ENCODE peak calls at places on chromosomes 3 and 15, in six cellular contexts. K is activated T-helper 9 cell treated with anti-CD3 and anti-CD28 coated beads, Interleukin-2, amount 50 U/mL, for 16 hours; T is NCI-H1092; L is lung; R is Kasumi-1; M is RWPE2. X is an unnamed sample.

GRCh38 chr15:84747423-84748273 is 744 bp upstream of the ZNF592 start:
- DNase-seq in K (peak; percentile 53), T (peak; percentile 45), L (peak; percentile 80), R (peak; percentile 71), M (peak; percentile 84), X (peak; percentile 83)

GRCh38 chr3:127277591-127277990 is 10.3 kb downstream of the PRR20G start:
- DNase-seq in K (no peak), T (no peak), L (no peak), R (no peak), M (no peak), X (peak; percentile 16)

GRCh38 chr15:85564686-85565085 is 184.3 kb downstream of the AKAP13 start:
- DNase-seq in K (no peak), T (no peak), L (no peak), R (no peak), M (no peak), X (no peak)

GRCh38 chr15:89396723-89397652 is 62.4 kb upstream of the POLG start:
- DNase-seq in K (no peak), T (no peak), L (no peak), R (no peak), M (no peak), X (no peak)

GRCh38 chr3:58531555-58531954 is 5.4 kb downstream of the ACOX2 start:
- DNase-seq in K (no peak), T (no peak), L (no peak), R (no peak), M (no peak), X (peak; percentile 21)

GRCh38 chr15:89662893-89663673 is 7.8 kb upstream of the KIF7 start:
- DNase-seq in K (no peak), T (no peak), L (peak; percentile 36), R (no peak), M (peak; percentile 92), X (peak; percentile 90)

GRCh38 chr3:150798122-150798618 is 35.2 kb upstream of the SIAH2 start:
- DNase-seq in K (no peak), T (no peak), L (no peak), R (no peak), M (no peak), X (no peak)

GRCh38 chr3:27186013-27186412 is 183.2 kb downstream of the NEK10 start:
- DNase-seq in K (no peak), T (no peak), L (no peak), R (no peak), M (no peak), X (no peak)

GRCh38 chr3:124117486-124117885 is 125.6 kb upstream of the ROPN1 start:
- DNase-seq in K (no peak), T (no peak), L (no peak), R (no peak), M (no peak), X (peak; percentile 63)

GRCh38 chr3:67090472-67090871 is 92.4 kb downstream of the KBTBD8 start:
- DNase-seq in K (no peak), T (no peak), L (no peak), R (no peak), M (no peak), X (no peak)

GRCh38 chr3:39101022-39101689 is 6.3 kb downstream of the GORASP1 start:
- DNase-seq in K (no peak), T (no peak), L (no peak), R (peak; percentile 67), M (no peak), X (no peak)

GRCh38 chr15:41955807-41956525 is 16.4 kb downstream of the EHD4 start:
- DNase-seq in K (no peak), T (no peak), L (no peak), R (no peak), M (no peak), X (peak; percentile 50)

GRCh38 chr3:107367353-107367752 is 9.9 kb upstream of the CCDC54 start:
- DNase-seq in K (no peak), T (no peak), L (no peak), R (no peak), M (no peak), X (no peak)

GRCh38 chr15:78977591-78978347 is 32.9 kb upstream of the CTSH start:
- DNase-seq in K (no peak), T (no peak), L (no peak), R (no peak), M (no peak), X (no peak)

GRCh38 chr15:59420986-59421618 is 16.9 kb upstream of the FAM81A start:
- DNase-seq in K (no peak), T (no peak), L (no peak), R (peak; percentile 39), M (no peak), X (no peak)

GRCh38 chr15:64430000-64430735 is 30.2 kb upstream of the ZNF609 start:
- DNase-seq in K (no peak), T (peak; percentile 44), L (peak; percentile 32), R (peak; percentile 83), M (no peak), X (no peak)

GRCh38 chr15:40357723-40358491 is at the start of gene DISP2:
- DNase-seq in K (peak; percentile 78), T (peak; percentile 65), L (peak; percentile 86), R (peak; percentile 31), M (peak; percentile 86), X (peak; percentile 76)

GRCh38 chr3:10206166-10206511 is 41.4 kb downstream of the IRAK2 start:
- DNase-seq in K (no peak), T (no peak), L (no peak), R (no peak), M (no peak), X (no peak)

GRCh38 chr15:70035719-70036077 is 62.0 kb downstream of the TLE3 start:
- DNase-seq in K (no peak), T (no peak), L (no peak), R (no peak), M (no peak), X (no peak)

GRCh38 chr15:25368855-25369254 is 70.0 kb downstream of the UBE3A start:
- DNase-seq in K (no peak), T (no peak), L (no peak), R (no peak), M (no peak), X (no peak)

GRCh38 chr15:40358492-40359353 is 704 bp downstream of the DISP2 start:
- DNase-seq in K (no peak), T (no peak), L (no peak), R (no peak), M (peak; percentile 80), X (no peak)

GRCh38 chr3:128584412-128585020 is 66.1 kb downstream of the RPN1 start:
- DNase-seq in K (no peak), T (peak; percentile 72), L (peak; percentile 64), R (peak; percentile 78), M (peak; percentile 83), X (peak; percentile 63)

GRCh38 chr3:13235079-13235478 is 161.8 kb upstream of the IQSEC1 start:
- DNase-seq in K (no peak), T (no peak), L (no peak), R (no peak), M (no peak), X (no peak)

GRCh38 chr3:160394009-160394392 is 5.0 kb downstream of the IFT80 start:
- DNase-seq in K (no peak), T (no peak), L (no peak), R (no peak), M (no peak), X (no peak)

GRCh38 chr15:91555307-91555706 is 298.2 kb upstream of the SLCO3A1 start:
- DNase-seq in K (no peak), T (no peak), L (no peak), R (no peak), M (no peak), X (no peak)

GRCh38 chr3:24299236-24299635 is 195.4 kb downstream of the THRB start:
- DNase-seq in K (no peak), T (no peak), L (no peak), R (no peak), M (no peak), X (no peak)

GRCh38 chr15:77959094-77959879 is 118.2 kb downstream of the TBC1D2B start:
- DNase-seq in K (peak; percentile 65), T (peak; percentile 9), L (peak; percentile 84), R (peak; percentile 57), M (peak; percentile 86), X (peak; percentile 83)

GRCh38 chr3:111715911-111716523 is 120.9 kb upstream of the ZBED2 start:
- DNase-seq in K (no peak), T (no peak), L (peak; percentile 52), R (peak; percentile 33), M (no peak), X (no peak)

GRCh38 chr3:66270726-66271125 is 49.9 kb downstream of the SLC25A26 start:
- DNase-seq in K (no peak), T (no peak), L (no peak), R (no peak), M (no peak), X (no peak)

GRCh38 chr3:171239757-171240503 is 213.4 kb upstream of the SLC2A2 start:
- DNase-seq in K (no peak), T (no peak), L (no peak), R (no peak), M (no peak), X (no peak)

GRCh38 chr15:31344824-31345605 is 18.4 kb downstream of the KLF13 start:
- DNase-seq in K (no peak), T (no peak), L (no peak), R (no peak), M (peak; percentile 68), X (no peak)

GRCh38 chr3:26114851-26115250 is 325.0 kb downstream of the OXSM start:
- DNase-seq in K (no peak), T (no peak), L (no peak), R (no peak), M (no peak), X (no peak)

X was measured in right atrium auricular region.